ENCODE peak calls at places on chromosome 6, in four cellular contexts. One of them, this sample, is unnamed.

GRCh38 chr6:101761124-101761601 is 367.7 kb downstream of the GRIK2 start:
- DNase-seq in sciatic nerve: no peak
- DNase-seq in uterus: no peak
- DNase-seq in CD8-positive, alpha-beta T cell: no peak
- DNase-seq in this sample: no peak

GRCh38 chr6:129186988-129187387 is 304.1 kb downstream of the LAMA2 start:
- DNase-seq in uterus: no peak
- DNase-seq in sciatic nerve: no peak
- DNase-seq in CD8-positive, alpha-beta T cell: no peak
- DNase-seq in this sample: no peak

GRCh38 chr6:129032602-129033001 is 149.7 kb downstream of the LAMA2 start:
- DNase-seq in sciatic nerve: no peak
- DNase-seq in uterus: peak; percentile 30
- DNase-seq in CD8-positive, alpha-beta T cell: no peak
- DNase-seq in this sample: no peak

GRCh38 chr6:64006246-64006645 is 370.6 kb downstream of the PHF3 start:
- DNase-seq in uterus: no peak
- DNase-seq in sciatic nerve: no peak
- DNase-seq in CD8-positive, alpha-beta T cell: no peak
- DNase-seq in this sample: no peak

GRCh38 chr6:81309841-81310240 is 442.6 kb downstream of the TENT5A start:
- DNase-seq in sciatic nerve: no peak
- DNase-seq in uterus: no peak
- DNase-seq in CD8-positive, alpha-beta T cell: no peak
- DNase-seq in this sample: no peak

GRCh38 chr6:3905853-3906190 is 56.6 kb downstream of the FAM50B start:
- DNase-seq in CD8-positive, alpha-beta T cell: no peak
- DNase-seq in sciatic nerve: no peak
- DNase-seq in uterus: no peak
- DNase-seq in this sample: no peak

GRCh38 chr6:85388531-85388930 is 61.4 kb upstream of the NT5E start:
- DNase-seq in CD8-positive, alpha-beta T cell: no peak
- DNase-seq in uterus: no peak
- DNase-seq in sciatic nerve: no peak
- DNase-seq in this sample: no peak

GRCh38 chr6:854405-855073 is 161.6 kb upstream of the EXOC2 start:
- DNase-seq in CD8-positive, alpha-beta T cell: no peak
- DNase-seq in sciatic nerve: no peak
- DNase-seq in uterus: no peak
- DNase-seq in this sample: no peak

GRCh38 chr6:136788069-136788902 is 4.0 kb downstream of the MAP3K5 start:
- DNase-seq in sciatic nerve: no peak
- DNase-seq in CD8-positive, alpha-beta T cell: no peak
- DNase-seq in uterus: no peak
- DNase-seq in this sample: no peak

GRCh38 chr6:142210606-142211005 is 63.5 kb downstream of the VTA1 start:
- DNase-seq in sciatic nerve: no peak
- DNase-seq in uterus: no peak
- DNase-seq in CD8-positive, alpha-beta T cell: no peak
- DNase-seq in this sample: no peak

GRCh38 chr6:167661456-167662103 is 165.1 kb upstream of the AFDN start:
- DNase-seq in uterus: peak; percentile 52
- DNase-seq in CD8-positive, alpha-beta T cell: no peak
- DNase-seq in sciatic nerve: no peak
- DNase-seq in this sample: no peak

GRCh38 chr6:15663057-15663638 is 320 bp upstream of the DTNBP1 start:
- DNase-seq in CD8-positive, alpha-beta T cell: no peak
- DNase-seq in uterus: no peak
- DNase-seq in sciatic nerve: no peak
- DNase-seq in this sample: no peak

GRCh38 chr6:128569737-128570438 is 49.5 kb upstream of the PTPRK start:
- DNase-seq in sciatic nerve: no peak
- DNase-seq in uterus: no peak
- DNase-seq in CD8-positive, alpha-beta T cell: no peak
- DNase-seq in this sample: peak; percentile 91

GRCh38 chr6:107114872-107115694 is at the start of gene BEND3:
- DNase-seq in uterus: peak; percentile 41
- DNase-seq in sciatic nerve: peak; percentile 63
- DNase-seq in CD8-positive, alpha-beta T cell: peak; percentile 37
- DNase-seq in this sample: no peak

GRCh38 chr6:71299541-71300470 is 11.2 kb downstream of the OGFRL1 start:
- DNase-seq in uterus: no peak
- DNase-seq in sciatic nerve: no peak
- DNase-seq in CD8-positive, alpha-beta T cell: no peak
- DNase-seq in this sample: no peak

GRCh38 chr6:132526461-132526860 is 11.6 kb upstream of the TAAR9 start:
- DNase-seq in CD8-positive, alpha-beta T cell: no peak
- DNase-seq in uterus: no peak
- DNase-seq in sciatic nerve: no peak
- DNase-seq in this sample: no peak

GRCh38 chr6:54427396-54427910 is 119.2 kb downstream of the TINAG start:
- DNase-seq in uterus: no peak
- DNase-seq in sciatic nerve: no peak
- DNase-seq in CD8-positive, alpha-beta T cell: no peak
- DNase-seq in this sample: no peak

GRCh38 chr6:30787954-30788353 is 43.6 kb upstream of the IER3 start:
- DNase-seq in CD8-positive, alpha-beta T cell: no peak
- DNase-seq in uterus: no peak
- DNase-seq in sciatic nerve: no peak
- DNase-seq in this sample: no peak

GRCh38 chr6:11682525-11682924 is 96.1 kb downstream of the ADTRP start:
- DNase-seq in sciatic nerve: no peak
- DNase-seq in uterus: no peak
- DNase-seq in CD8-positive, alpha-beta T cell: no peak
- DNase-seq in this sample: no peak

GRCh38 chr6:144882425-144882824 is 597.3 kb downstream of the UTRN start:
- DNase-seq in sciatic nerve: no peak
- DNase-seq in CD8-positive, alpha-beta T cell: no peak
- DNase-seq in uterus: no peak
- DNase-seq in this sample: no peak

GRCh38 chr6:25927721-25928359 is 2.7 kb downstream of the SLC17A2 start:
- DNase-seq in CD8-positive, alpha-beta T cell: no peak
- DNase-seq in sciatic nerve: no peak
- DNase-seq in uterus: no peak
- DNase-seq in this sample: no peak

GRCh38 chr6:37137881-37138568 is 31.9 kb upstream of the PIM1 start:
- DNase-seq in CD8-positive, alpha-beta T cell: no peak
- DNase-seq in sciatic nerve: no peak
- DNase-seq in uterus: peak; percentile 41
- DNase-seq in this sample: no peak

GRCh38 chr6:118812972-118813371 is 81.0 kb upstream of the ASF1A start:
- DNase-seq in CD8-positive, alpha-beta T cell: no peak
- DNase-seq in uterus: no peak
- DNase-seq in sciatic nerve: no peak
- DNase-seq in this sample: no peak

GRCh38 chr6:135985471-135985870 is 134.0 kb downstream of the PDE7B start:
- DNase-seq in sciatic nerve: no peak
- DNase-seq in uterus: no peak
- DNase-seq in CD8-positive, alpha-beta T cell: no peak
- DNase-seq in this sample: no peak

GRCh38 chr6:1757133-1757532 is 147.4 kb downstream of the FOXC1 start:
- DNase-seq in sciatic nerve: no peak
- DNase-seq in CD8-positive, alpha-beta T cell: no peak
- DNase-seq in uterus: no peak
- DNase-seq in this sample: no peak

GRCh38 chr6:53734473-53735299 is 60.1 kb upstream of the LRRC1 start:
- DNase-seq in uterus: no peak
- DNase-seq in sciatic nerve: no peak
- DNase-seq in CD8-positive, alpha-beta T cell: peak; percentile 21
- DNase-seq in this sample: no peak